ENCODE peak calls at places on chromosomes 11 and 22, in nine cellular contexts. D, G, O, P, W, X, B, M and S are unnamed samples.

GRCh38 chr22:21102659-21103267 is 57.0 kb downstream of the LRRC74B start:
- DNase-seq in D (no peak), G (peak; percentile 52), O (peak; percentile 56), P (peak; percentile 73), W (peak; percentile 88), X (peak; percentile 52), B (peak; percentile 34), M (peak; percentile 68), S (peak; percentile 67)

GRCh38 chr11:61141601-61142028 is 19.6 kb downstream of the VPS37C start:
- DNase-seq in D (no peak), G (no peak), O (no peak), P (peak; percentile 64), W (no peak), X (no peak), B (no peak), M (peak; percentile 92), S (peak; percentile 89)

GRCh38 chr22:44365832-44366231 is 53.1 kb upstream of the SHISAL1 start:
- DNase-seq in D (no peak), G (no peak), O (no peak), P (peak; percentile 22), W (no peak), X (no peak), B (no peak), M (no peak), S (no peak)

GRCh38 chr11:94020777-94021615 is at the start of gene HEPHL1:
- DNase-seq in D (no peak), G (peak; percentile 4), O (no peak), P (no peak), W (no peak), X (no peak), B (no peak), M (no peak), S (no peak)

GRCh38 chr22:24413271-24413670 is 14.1 kb upstream of the ADORA2A start:
- DNase-seq in D (no peak), G (no peak), O (no peak), P (no peak), W (no peak), X (no peak), B (no peak), M (no peak), S (no peak)

GRCh38 chr11:12767022-12767421 is 92.8 kb downstream of the TEAD1 start:
- DNase-seq in D (no peak), G (peak; percentile 36), O (no peak), P (no peak), W (no peak), X (peak; percentile 45), B (no peak), M (no peak), S (no peak)

GRCh38 chr11:313304-313786 is 495 bp upstream of the IFITM1 start:
- DNase-seq in D (no peak), G (no peak), O (no peak), P (peak; percentile 56), W (no peak), X (no peak), B (no peak), M (no peak), S (no peak)

GRCh38 chr11:2697871-2698270 is 1.9 kb downstream of the KCNQ1OT1 start:
- DNase-seq in D (no peak), G (peak; percentile 27), O (no peak), P (peak; percentile 13), W (no peak), X (peak; percentile 23), B (no peak), M (no peak), S (no peak)

GRCh38 chr11:113952588-113952987 is 22.3 kb upstream of the HTR3A start:
- DNase-seq in D (no peak), G (no peak), O (no peak), P (no peak), W (no peak), X (no peak), B (no peak), M (no peak), S (no peak)

GRCh38 chr11:108906329-108906728 is 241.5 kb downstream of the DDX10 start:
- DNase-seq in D (no peak), G (peak; percentile 83), O (no peak), P (no peak), W (no peak), X (peak; percentile 38), B (no peak), M (no peak), S (no peak)

GRCh38 chr11:121671276-121672168 is 218.8 kb upstream of the SORL1-AS1 start:
- DNase-seq in D (no peak), G (no peak), O (no peak), P (no peak), W (no peak), X (no peak), B (no peak), M (peak; percentile 69), S (peak; percentile 16)

GRCh38 chr22:30017824-30018223 is 62.4 kb upstream of the HORMAD2 start:
- DNase-seq in D (no peak), G (no peak), O (no peak), P (no peak), W (no peak), X (no peak), B (no peak), M (no peak), S (no peak)

GRCh38 chr11:68959465-68960298 is 21.1 kb downstream of the MRGPRD start:
- DNase-seq in D (no peak), G (no peak), O (no peak), P (no peak), W (no peak), X (no peak), B (no peak), M (no peak), S (no peak)

GRCh38 chr22:46561435-46561905 is 24.1 kb upstream of the CELSR1 start:
- DNase-seq in D (no peak), G (peak; percentile 38), O (no peak), P (no peak), W (peak; percentile 30), X (no peak), B (no peak), M (no peak), S (no peak)

GRCh38 chr22:46800102-46800857 is 37.8 kb downstream of the TBC1D22A start:
- DNase-seq in D (no peak), G (no peak), O (no peak), P (no peak), W (no peak), X (no peak), B (no peak), M (no peak), S (no peak)